ENCODE peak calls at places on chromosomes 4 and X, in ten cellular contexts. G is CD4-positive, alpha-beta T cell; S is M059J; B is activated T-helper 1 cell treated with anti-CD3 and anti-CD28 coated beads, Interleukin-2, amount 50 U/mL, for 16 hours; U is GDM1; X is stimulated activated effector memory CD8-positive, alpha-beta T cell treated with anti-CD3 and anti-CD28 coated beads, Interleukin-12 subunit alpha, Interleukin-12 subunit beta, amount 100 ng/mL, for 72 hours; T is T-helper 2 cell; O is hippocampal formation; K is sigmoid colon; P is iPS-NIHi11. N is an unnamed sample.

GRCh38 chr4:1726146-1726934 is 5.0 kb downstream of the TACC3 start:
- DNase-seq in G (peak), S (peak), B (peak), U (peak), X (peak), T (peak), O (peak), K (peak), P (peak), N (peak)

GRCh38 chrX:20116575-20117240 is at the start of gene MAP7D2:
- DNase-seq in G (no peak), S (no peak), B (no peak), U (no peak), X (no peak), T (no peak), O (no peak), K (no peak), P (peak), N (no peak)

GRCh38 chr4:167031534-167032156 is 202.6 kb downstream of the SPOCK3 start:
- DNase-seq in G (no peak), S (peak), B (no peak), U (no peak), X (no peak), T (no peak), O (no peak), K (no peak), P (no peak), N (peak)

GRCh38 chr4:2948895-2949781 is 14.1 kb downstream of the NOP14 start:
- DNase-seq in G (no peak), S (peak), B (no peak), U (no peak), X (no peak), T (no peak), O (no peak), K (peak), P (no peak), N (peak)

GRCh38 chr4:105061136-105061696 is 85.5 kb upstream of the TET2 start:
- DNase-seq in G (peak), S (peak), B (no peak), U (peak), X (no peak), T (no peak), O (no peak), K (no peak), P (peak), N (peak)

GRCh38 chr4:53702334-53703266 is 111.3 kb upstream of the LNX1 start:
- DNase-seq in G (no peak), S (peak), B (no peak), U (no peak), X (no peak), T (no peak), O (peak), K (peak), P (peak), N (peak)

GRCh38 chrX:39309018-39309620 is 507.9 kb downstream of the MID1IP1 start:
- DNase-seq in G (no peak), S (peak), B (no peak), U (no peak), X (peak), T (peak), O (no peak), K (no peak), P (no peak), N (peak)

GRCh38 chr4:184805462-184806245 is 20.1 kb downstream of the ACSL1 start:
- DNase-seq in G (no peak), S (no peak), B (no peak), U (no peak), X (no peak), T (no peak), O (peak), K (no peak), P (peak), N (peak)

GRCh38 chr4:41381384-41381783 is 124.7 kb downstream of the UCHL1 start:
- DNase-seq in G (no peak), S (no peak), B (no peak), U (no peak), X (no peak), T (no peak), O (no peak), K (no peak), P (no peak), N (no peak)

GRCh38 chrX:48934581-48935331 is 15.9 kb upstream of the PIM2 start:
- DNase-seq in G (no peak), S (no peak), B (no peak), U (no peak), X (no peak), T (no peak), O (no peak), K (no peak), P (no peak), N (no peak)

GRCh38 chrX:21991504-21991903 is 40.6 kb upstream of the PHEX start:
- DNase-seq in G (no peak), S (no peak), B (no peak), U (no peak), X (no peak), T (no peak), O (no peak), K (no peak), P (no peak), N (no peak)

GRCh38 chr4:3668825-3669552 is 97.2 kb upstream of the ADRA2C start:
- DNase-seq in G (no peak), S (no peak), B (no peak), U (no peak), X (no peak), T (no peak), O (no peak), K (no peak), P (no peak), N (no peak)

GRCh38 chr4:78395642-78396041 is 155.9 kb upstream of the ANXA3 start:
- DNase-seq in G (no peak), S (no peak), B (no peak), U (no peak), X (no peak), T (no peak), O (no peak), K (no peak), P (no peak), N (no peak)

N was measured in MCF 10A.